ENCODE peak calls at places on chromosomes 4 and X, in six cellular contexts. Q is RKO; J is AG04449; H is AG08396; O is NCI-H2171 treated with DMSO at 0.1 percent for 48 hours; Y is naive thymus-derived CD8-positive, alpha-beta T cell. I is an unnamed sample.

GRCh38 chr4:8607603-8608481 is 15.3 kb downstream of the CPZ start:
- DNase-seq in O (peak), H (peak), Q (no peak), Y (peak), J (no peak), I (no peak)

GRCh38 chrX:80648023-80648422 is 161.7 kb downstream of the BRWD3 start:
- DNase-seq in O (no peak), H (peak), J (no peak), Y (no peak), Q (peak), I (no peak)

GRCh38 chr4:10083331-10083769 is 33.2 kb downstream of the WDR1 start:
- DNase-seq in H (no peak), O (no peak), J (no peak), Y (no peak), Q (no peak), I (no peak)

GRCh38 chr4:111854494-111855087 is 290.7 kb upstream of the FAM241A start:
- DNase-seq in H (peak), Y (no peak), Q (peak), J (no peak), O (no peak), I (no peak)

GRCh38 chrX:15673970-15674369 is 9.4 kb upstream of the CLTRN start:
- DNase-seq in H (no peak), J (no peak), Y (no peak), O (no peak), Q (no peak), I (no peak)

GRCh38 chrX:11334165-11334564 is 41.0 kb downstream of the AMELX start:
- DNase-seq in H (no peak), Y (no peak), O (no peak), J (no peak), Q (no peak), I (no peak)

GRCh38 chrX:15973299-15973698 is 118.7 kb upstream of the AP1S2 start:
- DNase-seq in O (peak), J (no peak), H (peak), Q (peak), Y (peak), I (no peak)

GRCh38 chr4:105022811-105023667 is 123.6 kb upstream of the TET2 start:
- DNase-seq in O (no peak), Q (peak), H (no peak), Y (no peak), J (no peak), I (no peak)

GRCh38 chr4:14987054-14987453 is 15.2 kb upstream of the CPEB2 start:
- DNase-seq in O (no peak), H (no peak), J (no peak), Y (no peak), Q (no peak), I (no peak)

GRCh38 chrX:16786791-16787735 is 797 bp downstream of the TXLNG start:
- DNase-seq in J (no peak), H (peak), Y (peak), Q (peak), O (peak), I (peak)

GRCh38 chrX:27555514-27555913 is 34.6 kb upstream of the DCAF8L2 start:
- DNase-seq in H (no peak), J (no peak), O (peak), Y (no peak), Q (peak), I (no peak)

GRCh38 chrX:31543565-31544125 is 471.8 kb upstream of the FTHL17 start:
- DNase-seq in Q (no peak), H (no peak), J (no peak), Y (no peak), O (no peak), I (no peak)

GRCh38 chr4:67545996-67546356 is 673 bp upstream of the CENPC start:
- DNase-seq in Q (no peak), H (no peak), O (peak), J (no peak), Y (no peak), I (no peak)

GRCh38 chrX:39244146-39244545 is 442.9 kb downstream of the MID1IP1 start:
- DNase-seq in Y (no peak), O (no peak), H (no peak), Q (peak), J (no peak), I (no peak)

GRCh38 chr4:22322996-22323395 is 192.9 kb downstream of the ADGRA3 start:
- DNase-seq in O (no peak), Q (no peak), J (no peak), Y (no peak), H (no peak), I (no peak)

GRCh38 chrX:74922922-74923321 is 2.3 kb downstream of the NEXMIF start:
- DNase-seq in H (no peak), J (no peak), O (no peak), Q (no peak), Y (no peak), I (no peak)

GRCh38 chr4:116598155-116598979 is 487.0 kb downstream of the TRAM1L1 start:
- DNase-seq in J (no peak), O (no peak), Y (no peak), H (no peak), Q (no peak), I (no peak)

GRCh38 chr4:79584352-79584751 is 176.3 kb upstream of the GK2 start:
- DNase-seq in H (no peak), J (no peak), Q (no peak), Y (no peak), O (no peak), I (no peak)

GRCh38 chr4:140137654-140138053 is 16.3 kb downstream of the MAML3 start:
- DNase-seq in J (no peak), H (peak), Q (no peak), O (no peak), Y (no peak), I (no peak)

GRCh38 chr4:84916233-84916632 is 50.3 kb downstream of the WDFY3 start:
- DNase-seq in H (no peak), Q (no peak), O (no peak), J (no peak), Y (no peak), I (no peak)

GRCh38 chrX:120378570-120378969 is 16.7 kb downstream of the ATP1B4 start:
- DNase-seq in O (no peak), J (no peak), Q (no peak), Y (no peak), H (no peak), I (no peak)

GRCh38 chr4:46270986-46271596 is 118.8 kb downstream of the GABRA2 start:
- DNase-seq in H (no peak), Q (peak), J (no peak), Y (no peak), O (peak), I (no peak)

GRCh38 chr4:6781113-6781512 is 1.4 kb upstream of the KIAA0232 start:
- DNase-seq in Y (no peak), O (no peak), H (no peak), Q (no peak), J (no peak), I (no peak)

GRCh38 chr4:43132010-43132582 is 239.6 kb downstream of the GRXCR1 start:
- DNase-seq in Q (peak), H (peak), Y (no peak), J (peak), O (peak), I (no peak)

GRCh38 chr4:72567821-72568620 is 1.0 kb downstream of the ADAMTS3 start:
- DNase-seq in J (no peak), Y (no peak), Q (no peak), O (no peak), H (peak), I (no peak)

GRCh38 chr4:176150283-176150682 is 45.1 kb downstream of the SPATA4 start:
- DNase-seq in J (no peak), Q (peak), O (peak), H (peak), Y (no peak), I (no peak)

GRCh38 chr4:1614854-1615595 is 69.1 kb downstream of the FAM53A start:
- DNase-seq in Y (no peak), H (no peak), Q (no peak), J (no peak), O (peak), I (no peak)

GRCh38 chr4:185011408-185011807 is 6.9 kb upstream of the HELT start:
- DNase-seq in O (peak), H (no peak), Q (peak), J (no peak), Y (peak), I (no peak)

GRCh38 chr4:10746371-10747143 is 62.0 kb upstream of the CLNK start:
- DNase-seq in Y (no peak), O (no peak), Q (no peak), J (no peak), H (no peak), I (no peak)

GRCh38 chr4:113840850-113841249 is 79.3 kb upstream of the CAMK2D start:
- DNase-seq in J (no peak), Y (no peak), Q (no peak), O (no peak), H (no peak), I (no peak)

GRCh38 chr4:3854661-3855060 is 88.5 kb downstream of the ADRA2C start:
- DNase-seq in J (no peak), O (no peak), H (no peak), Q (no peak), Y (no peak), I (no peak)

GRCh38 chrX:108165349-108166111 is 74.0 kb downstream of the ATG4A start:
- DNase-seq in H (peak), J (no peak), Y (no peak), Q (peak), O (peak), I (no peak)

GRCh38 chr4:109559625-109559982 is 442 bp upstream of the MCUB start:
- DNase-seq in H (peak), O (no peak), Q (peak), Y (no peak), J (no peak), I (peak)

GRCh38 chr4:144582975-144583374 is 63.0 kb upstream of the HHIP start:
- DNase-seq in O (no peak), H (no peak), Y (no peak), J (no peak), Q (no peak), I (no peak)

I was measured in effector CD4-positive, alpha-beta T cell.